ENCODE peak calls at places on chromosomes 13 and 19, in seven cellular contexts. C is stimulated activated CD4-positive, alpha-beta T cell treated with anti-CD3 and anti-CD28 coated beads, Interleukin-2, amount 100 ng/mL, for 48 hours; S is CD8-positive, alpha-beta T cell; O is neural progenitor cell; T is activated T-cell treated with anti-CD3 and anti-CD28 coated beads, Interleukin-2, amount 50 U/mL, for 72 hours; B is hypothalamus; G is body of pancreas. L is an unnamed sample.

GRCh38 chr19:1259206-1259872 is 9.8 kb upstream of the CIRBP start:
- DNase-seq in C (peak), S (peak), O (peak), T (peak), B (peak), G (peak), L (no peak)

GRCh38 chr19:416416-416815 is 7.5 kb upstream of the C2CD4C start:
- DNase-seq in C (no peak), S (peak), O (no peak), T (no peak), B (no peak), G (no peak), L (no peak)

GRCh38 chr19:35031072-35031881 is 1.0 kb downstream of the SCN1B start:
- DNase-seq in C (no peak), S (no peak), O (peak), T (no peak), B (peak), G (no peak), L (no peak)

GRCh38 chr19:47321582-47321981 is 10.4 kb upstream of the C5AR2 start:
- DNase-seq in C (no peak), S (no peak), O (no peak), T (no peak), B (no peak), G (no peak), L (no peak)

GRCh38 chr19:52343548-52343947 is 7.5 kb downstream of the ZNF610 start:
- DNase-seq in C (peak), S (peak), O (peak), T (peak), B (peak), G (peak), L (peak)

GRCh38 chr13:60986301-60986700 is 429.3 kb downstream of the PCDH20 start:
- DNase-seq in C (no peak), S (no peak), O (no peak), T (no peak), B (no peak), G (no peak), L (no peak)

GRCh38 chr13:79780240-79780639 is 299.3 kb downstream of the NDFIP2 start:
- DNase-seq in C (no peak), S (no peak), O (peak), T (no peak), B (no peak), G (no peak), L (no peak)

GRCh38 chr19:42159942-42160341 is 27.7 kb upstream of the POU2F2 start:
- DNase-seq in C (no peak), S (no peak), O (no peak), T (no peak), B (no peak), G (no peak), L (no peak)

GRCh38 chr19:44587863-44588752 is 25.3 kb upstream of the IGSF23 start:
- DNase-seq in C (peak), S (no peak), O (no peak), T (peak), B (no peak), G (no peak), L (no peak)

GRCh38 chr19:40442328-40443130 is 1.6 kb downstream of the SERTAD3 start:
- DNase-seq in C (no peak), S (peak), O (no peak), T (no peak), B (no peak), G (no peak), L (no peak)

GRCh38 chr19:6803036-6803404 is 30.5 kb downstream of the VAV1 start:
- DNase-seq in C (no peak), S (peak), O (no peak), T (peak), B (no peak), G (no peak), L (no peak)

GRCh38 chr13:30872195-30872594 is 33.9 kb upstream of the MEDAG start:
- DNase-seq in C (no peak), S (no peak), O (no peak), T (no peak), B (no peak), G (no peak), L (no peak)

GRCh38 chr19:36772341-36773222 is at the start of gene ZNF850:
- DNase-seq in C (peak), S (peak), O (peak), T (peak), B (peak), G (peak), L (peak)

GRCh38 chr19:58227964-58228583 is 640 bp upstream of the ZNF544 start:
- DNase-seq in C (no peak), S (no peak), O (peak), T (no peak), B (no peak), G (no peak), L (no peak)

GRCh38 chr13:107669356-107669755 is 546.0 kb downstream of the LIG4 start:
- DNase-seq in C (no peak), S (no peak), O (no peak), T (no peak), B (no peak), G (no peak), L (no peak)